ENCODE peak calls at places on chromosomes 16 and 17, in eight cellular contexts. One of them, this sample, is unnamed.

GRCh38 chr16:69276143-69277115 is 34.7 kb upstream of the VPS4A start:
- DNase-seq in K562: no peak
- DNase-seq in GM12878: no peak
- DNase-seq in HepG2: no peak
- DNase-seq in HCT116: no peak
- DNase-seq in H1: no peak
- DNase-seq in endothelial cell of umbilical vein: no peak
- DNase-seq in A549: no peak
- DNase-seq in this sample: no peak

GRCh38 chr16:23905027-23905426 is 69.2 kb downstream of the PRKCB start:
- DNase-seq in endothelial cell of umbilical vein: peak; percentile 36
- DNase-seq in HepG2: no peak
- DNase-seq in A549: peak; percentile 15
- DNase-seq in H1: no peak
- DNase-seq in HCT116: no peak
- DNase-seq in GM12878: no peak
- DNase-seq in K562: no peak
- DNase-seq in this sample: no peak

GRCh38 chr16:23156110-23156509 is 6.9 kb upstream of the USP31 start:
- DNase-seq in K562: no peak
- DNase-seq in HCT116: no peak
- DNase-seq in A549: no peak
- DNase-seq in endothelial cell of umbilical vein: no peak
- DNase-seq in H1: no peak
- DNase-seq in HepG2: no peak
- DNase-seq in GM12878: no peak
- DNase-seq in this sample: no peak

GRCh38 chr17:47776330-47777197 is 43.5 kb downstream of the TBX21 start:
- DNase-seq in H1: no peak
- DNase-seq in HepG2: peak; percentile 47
- DNase-seq in A549: peak; percentile 78
- DNase-seq in K562: peak; percentile 74
- DNase-seq in GM12878: no peak
- DNase-seq in endothelial cell of umbilical vein: peak; percentile 40
- DNase-seq in HCT116: peak; percentile 54
- DNase-seq in this sample: peak; percentile 67

GRCh38 chr16:86952769-86953168 is 364.4 kb downstream of the C16orf95 start:
- DNase-seq in endothelial cell of umbilical vein: no peak
- DNase-seq in K562: no peak
- DNase-seq in A549: no peak
- DNase-seq in GM12878: no peak
- DNase-seq in HCT116: no peak
- DNase-seq in H1: no peak
- DNase-seq in HepG2: no peak
- DNase-seq in this sample: peak; percentile 56

GRCh38 chr16:19997734-19998133 is 76.0 kb downstream of the GPR139 start:
- DNase-seq in HCT116: no peak
- DNase-seq in HepG2: no peak
- DNase-seq in H1: no peak
- DNase-seq in K562: no peak
- DNase-seq in A549: no peak
- DNase-seq in GM12878: no peak
- DNase-seq in endothelial cell of umbilical vein: no peak
- DNase-seq in this sample: no peak

GRCh38 chr17:26818736-26819135 is 475.2 kb upstream of the WSB1 start:
- DNase-seq in GM12878: no peak
- DNase-seq in HCT116: peak; percentile 10
- DNase-seq in A549: no peak
- DNase-seq in K562: no peak
- DNase-seq in endothelial cell of umbilical vein: peak; percentile 63
- DNase-seq in HepG2: peak; percentile 7
- DNase-seq in H1: no peak
- DNase-seq in this sample: peak; percentile 33

GRCh38 chr17:2090804-2091534 is 36.1 kb downstream of the HIC1 start:
- DNase-seq in HepG2: no peak
- DNase-seq in A549: peak; percentile 54
- DNase-seq in GM12878: no peak
- DNase-seq in H1: peak; percentile 58
- DNase-seq in HCT116: no peak
- DNase-seq in K562: peak; percentile 23
- DNase-seq in endothelial cell of umbilical vein: peak; percentile 85
- DNase-seq in this sample: peak; percentile 11

GRCh38 chr17:32289454-32289853 is 23.8 kb downstream of the RHBDL3 start:
- DNase-seq in A549: no peak
- DNase-seq in HepG2: no peak
- DNase-seq in H1: no peak
- DNase-seq in K562: no peak
- DNase-seq in endothelial cell of umbilical vein: no peak
- DNase-seq in HCT116: no peak
- DNase-seq in GM12878: no peak
- DNase-seq in this sample: no peak

GRCh38 chr16:10930755-10931093 is 11.5 kb downstream of the DEXI start:
- DNase-seq in endothelial cell of umbilical vein: no peak
- DNase-seq in H1: no peak
- DNase-seq in HCT116: no peak
- DNase-seq in HepG2: no peak
- DNase-seq in A549: no peak
- DNase-seq in K562: no peak
- DNase-seq in GM12878: no peak
- DNase-seq in this sample: no peak

GRCh38 chr16:11964761-11965539 is at the start of gene TNFRSF17:
- DNase-seq in H1: no peak
- DNase-seq in HepG2: no peak
- DNase-seq in K562: no peak
- DNase-seq in HCT116: no peak
- DNase-seq in endothelial cell of umbilical vein: no peak
- DNase-seq in GM12878: peak; percentile 94
- DNase-seq in A549: no peak
- DNase-seq in this sample: no peak

GRCh38 chr16:75593308-75593707 is 27.1 kb downstream of the GABARAPL2 start:
- DNase-seq in H1: no peak
- DNase-seq in K562: no peak
- DNase-seq in HepG2: no peak
- DNase-seq in A549: no peak
- DNase-seq in endothelial cell of umbilical vein: no peak
- DNase-seq in GM12878: no peak
- DNase-seq in HCT116: no peak
- DNase-seq in this sample: no peak

GRCh38 chr16:75593825-75594820 is 27.9 kb downstream of the GABARAPL2 start:
- DNase-seq in GM12878: no peak
- DNase-seq in endothelial cell of umbilical vein: peak; percentile 48
- DNase-seq in HepG2: peak; percentile 87
- DNase-seq in K562: peak; percentile 48
- DNase-seq in A549: peak; percentile 7
- DNase-seq in H1: peak; percentile 62
- DNase-seq in HCT116: no peak
- DNase-seq in this sample: peak; percentile 28

GRCh38 chr16:75589301-75589700 is 23.1 kb downstream of the GABARAPL2 start:
- DNase-seq in K562: no peak
- DNase-seq in HCT116: no peak
- DNase-seq in endothelial cell of umbilical vein: no peak
- DNase-seq in H1: no peak
- DNase-seq in GM12878: no peak
- DNase-seq in HepG2: no peak
- DNase-seq in A549: no peak
- DNase-seq in this sample: no peak

GRCh38 chr16:75588716-75589115 is 22.5 kb downstream of the GABARAPL2 start:
- DNase-seq in GM12878: no peak
- DNase-seq in endothelial cell of umbilical vein: no peak
- DNase-seq in HepG2: no peak
- DNase-seq in A549: no peak
- DNase-seq in H1: no peak
- DNase-seq in HCT116: no peak
- DNase-seq in K562: no peak
- DNase-seq in this sample: no peak

GRCh38 chr16:75591001-75591852 is 25.0 kb downstream of the GABARAPL2 start:
- DNase-seq in endothelial cell of umbilical vein: peak; percentile 52
- DNase-seq in HepG2: no peak
- DNase-seq in A549: no peak
- DNase-seq in K562: no peak
- DNase-seq in H1: no peak
- DNase-seq in GM12878: no peak
- DNase-seq in HCT116: no peak
- DNase-seq in this sample: no peak
- TF ChIP-seq POLR2A in endothelial cell of umbilical vein: no peak
- TF ChIP-seq POLR2A in HepG2: no peak
- TF ChIP-seq POLR2A in A549: no peak
- TF ChIP-seq POLR2A in K562: no peak
- TF ChIP-seq POLR2A in H1: no peak
- TF ChIP-seq POLR2A in GM12878: no peak
- TF ChIP-seq POLR2A in HCT116: no peak
- TF ChIP-seq POLR2A in this sample: no peak

GRCh38 chr17:50184057-50184456 is 17.4 kb downstream of the COL1A1 start:
- DNase-seq in endothelial cell of umbilical vein: no peak
- DNase-seq in GM12878: no peak
- DNase-seq in A549: no peak
- DNase-seq in HCT116: no peak
- DNase-seq in HepG2: no peak
- DNase-seq in H1: no peak
- DNase-seq in K562: peak; percentile 33
- DNase-seq in this sample: peak; percentile 57
- TF ChIP-seq MAX in endothelial cell of umbilical vein: no peak
- TF ChIP-seq MAX in GM12878: no peak
- TF ChIP-seq MAX in A549: no peak
- TF ChIP-seq MAX in HCT116: no peak
- TF ChIP-seq MAX in HepG2: no peak
- TF ChIP-seq MAX in H1: no peak
- TF ChIP-seq MAX in K562: no peak
- TF ChIP-seq MAX in this sample: no peak

GRCh38 chr17:42676424-42677011 is at the start of gene PLEKHH3:
- DNase-seq in H1: peak; percentile 85
- DNase-seq in K562: no peak
- DNase-seq in HepG2: no peak
- DNase-seq in endothelial cell of umbilical vein: no peak
- DNase-seq in GM12878: no peak
- DNase-seq in HCT116: no peak
- DNase-seq in A549: no peak
- DNase-seq in this sample: peak; percentile 75

GRCh38 chr17:42677921-42678781 is 1.4 kb upstream of the PLEKHH3 start:
- DNase-seq in K562: peak; percentile 88
- DNase-seq in A549: peak; percentile 99
- DNase-seq in HepG2: peak; percentile 98
- DNase-seq in GM12878: no peak
- DNase-seq in endothelial cell of umbilical vein: peak; percentile 81
- DNase-seq in H1: peak; percentile 92
- DNase-seq in HCT116: peak; percentile 96
- DNase-seq in this sample: peak; percentile 95

GRCh38 chr17:42675984-42676423 is 790 bp downstream of the PLEKHH3 start:
- DNase-seq in H1: no peak
- DNase-seq in A549: peak; percentile 58
- DNase-seq in GM12878: no peak
- DNase-seq in endothelial cell of umbilical vein: peak; percentile 45
- DNase-seq in K562: peak; percentile 65
- DNase-seq in HepG2: no peak
- DNase-seq in HCT116: no peak
- DNase-seq in this sample: no peak

GRCh38 chr17:42675348-42675983 is 1.3 kb downstream of the PLEKHH3 start:
- DNase-seq in GM12878: no peak
- DNase-seq in H1: peak; percentile 65
- DNase-seq in HepG2: no peak
- DNase-seq in endothelial cell of umbilical vein: no peak
- DNase-seq in A549: no peak
- DNase-seq in HCT116: no peak
- DNase-seq in K562: peak; percentile 39
- DNase-seq in this sample: peak; percentile 23

DNA sequence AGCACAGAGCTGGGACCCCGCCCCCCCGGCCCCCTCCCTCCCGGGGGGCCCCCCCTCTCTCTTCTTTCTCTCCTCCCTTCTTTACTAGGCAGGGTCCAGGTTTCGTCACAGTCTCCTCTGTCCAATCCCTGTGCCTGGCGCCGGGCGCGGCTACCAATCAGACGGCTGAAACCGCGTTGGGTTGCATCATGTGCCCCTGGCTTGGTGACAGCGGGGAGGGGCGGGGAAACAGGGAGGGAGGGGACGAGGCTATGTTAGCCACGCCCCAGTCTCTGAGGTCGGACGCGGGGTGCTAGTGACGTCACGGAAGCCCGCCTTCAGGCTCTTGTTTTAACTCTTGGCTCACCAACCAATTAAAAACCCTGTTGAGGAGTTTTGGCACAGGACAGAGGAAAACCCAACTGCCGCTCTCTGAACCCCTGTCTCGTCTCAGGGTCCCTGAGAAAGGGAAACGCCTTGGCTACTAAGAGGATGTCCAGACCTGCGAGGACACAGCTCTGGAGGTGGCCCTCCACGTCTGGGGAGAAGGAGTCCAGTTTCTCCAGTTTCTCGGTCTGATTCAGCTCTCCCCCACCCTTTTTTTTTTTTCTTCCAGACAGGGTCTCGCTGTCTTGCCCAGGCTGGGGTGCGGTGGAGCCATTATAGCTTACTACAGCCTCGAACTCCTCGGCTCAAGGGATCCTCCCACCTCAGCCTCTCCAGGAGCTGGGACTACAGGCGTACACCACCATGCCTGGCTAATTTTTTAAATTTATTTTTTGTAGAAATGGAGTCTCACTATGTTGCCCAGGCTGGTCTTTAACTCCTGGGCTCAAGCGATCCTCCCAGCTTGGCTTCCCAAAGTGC is 441 bp upstream of the PLEKHH3 start:
- DNase-seq in A549: peak; percentile 100
- DNase-seq in HCT116: peak; percentile 99
- DNase-seq in K562: peak; percentile 95
- DNase-seq in H1: peak; percentile 96
- DNase-seq in GM12878: peak; percentile 99
- DNase-seq in HepG2: peak; percentile 99
- DNase-seq in endothelial cell of umbilical vein: peak; percentile 100
- DNase-seq in this sample: peak; percentile 99
- TF ChIP-seq POLR2A in A549: no peak
- TF ChIP-seq POLR2A in HCT116: no peak
- TF ChIP-seq POLR2A in K562: no peak
- TF ChIP-seq POLR2A in H1: no peak
- TF ChIP-seq POLR2A in GM12878: no peak
- TF ChIP-seq POLR2A in HepG2: no peak
- TF ChIP-seq POLR2A in endothelial cell of umbilical vein: peak; percentile 24
- TF ChIP-seq POLR2A in this sample: no peak

DNA sequence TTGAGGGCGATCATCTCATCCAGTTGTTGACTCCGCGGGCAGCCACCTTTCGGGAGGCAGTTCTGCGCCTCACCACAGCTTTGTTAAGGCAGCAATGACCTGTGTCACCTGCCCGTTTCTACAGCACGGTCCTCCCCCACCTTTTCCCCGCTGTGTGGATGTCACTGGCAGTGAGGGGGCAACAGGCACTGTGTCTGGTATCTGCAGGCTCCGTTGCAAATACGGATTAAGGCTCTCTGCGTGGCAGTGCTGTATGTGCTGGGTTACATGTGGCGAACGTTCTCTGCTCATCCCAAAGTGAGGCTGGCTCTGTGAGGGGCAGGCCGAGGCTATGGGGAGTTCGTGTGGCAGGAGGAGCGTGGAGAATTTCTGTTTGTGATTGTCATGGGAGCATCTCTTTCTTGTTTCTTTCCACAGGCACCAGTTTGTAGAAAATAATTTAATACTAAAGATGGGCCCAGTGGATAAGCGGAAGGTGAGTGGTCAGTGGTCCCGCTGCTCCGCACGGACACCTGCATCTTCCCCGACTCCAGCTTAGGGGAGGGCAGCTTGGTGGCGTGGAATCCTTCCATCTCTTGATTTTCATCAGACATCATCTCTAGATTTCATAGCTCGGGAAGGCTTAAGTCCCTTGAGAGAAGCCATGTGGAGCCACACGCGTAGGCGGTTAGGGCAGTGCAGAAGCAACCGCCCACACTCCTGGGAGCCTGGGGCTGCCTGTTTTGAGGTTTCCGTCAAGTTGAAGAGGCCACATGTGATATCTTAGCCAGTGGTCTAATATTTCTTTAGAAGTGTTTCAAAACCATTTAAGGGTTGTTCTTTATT is 57.8 kb downstream of the PDPK1 start:
- DNase-seq in K562: no peak
- DNase-seq in H1: no peak
- DNase-seq in endothelial cell of umbilical vein: no peak
- DNase-seq in A549: no peak
- DNase-seq in HepG2: no peak
- DNase-seq in GM12878: no peak
- DNase-seq in HCT116: no peak
- DNase-seq in this sample: peak; percentile 92
- TF ChIP-seq MAX in K562: no peak
- TF ChIP-seq MAX in H1: no peak
- TF ChIP-seq MAX in endothelial cell of umbilical vein: no peak
- TF ChIP-seq MAX in A549: no peak
- TF ChIP-seq MAX in HepG2: no peak
- TF ChIP-seq MAX in GM12878: no peak
- TF ChIP-seq MAX in HCT116: no peak
- TF ChIP-seq MAX in this sample: peak; percentile 91

This sample was measured in NB4.